ENCODE peak calls at places on chromosomes 13 and 19, in seven cellular contexts. One of them, this sample, is unnamed.

GRCh38 chr13:100473087-100473486 is 115.5 kb downstream of the GGACT start:
- DNase-seq in lower leg skin: no peak
- DNase-seq in body of pancreas: no peak
- DNase-seq in mucosa of descending colon: no peak
- DNase-seq in choroid plexus epithelial cell: peak
- DNase-seq in uterus: no peak
- DNase-seq in foreskin fibroblast: no peak
- DNase-seq in this sample: no peak

GRCh38 chr19:5128251-5128931 is 159.5 kb downstream of the KDM4B start:
- DNase-seq in lower leg skin: no peak
- DNase-seq in body of pancreas: peak
- DNase-seq in mucosa of descending colon: no peak
- DNase-seq in choroid plexus epithelial cell: peak
- DNase-seq in uterus: peak
- DNase-seq in foreskin fibroblast: peak
- DNase-seq in this sample: peak

GRCh38 chr13:73861136-73861535 is 273.1 kb downstream of the KLF12 start:
- DNase-seq in lower leg skin: no peak
- DNase-seq in body of pancreas: no peak
- DNase-seq in mucosa of descending colon: no peak
- DNase-seq in choroid plexus epithelial cell: no peak
- DNase-seq in uterus: no peak
- DNase-seq in foreskin fibroblast: no peak
- DNase-seq in this sample: no peak

GRCh38 chr13:20570540-20570939 is 3.6 kb downstream of the IFT88 start:
- DNase-seq in lower leg skin: no peak
- DNase-seq in body of pancreas: no peak
- DNase-seq in mucosa of descending colon: no peak
- DNase-seq in choroid plexus epithelial cell: peak
- DNase-seq in uterus: no peak
- DNase-seq in foreskin fibroblast: peak
- DNase-seq in this sample: peak

GRCh38 chr19:6223461-6224307 is 56.1 kb downstream of the MLLT1 start:
- DNase-seq in lower leg skin: peak
- DNase-seq in body of pancreas: peak
- DNase-seq in mucosa of descending colon: no peak
- DNase-seq in choroid plexus epithelial cell: no peak
- DNase-seq in uterus: no peak
- DNase-seq in foreskin fibroblast: no peak
- DNase-seq in this sample: no peak

GRCh38 chr19:4069331-4069959 is 2.7 kb upstream of the ZBTB7A start:
- DNase-seq in lower leg skin: no peak
- DNase-seq in body of pancreas: no peak
- DNase-seq in mucosa of descending colon: peak
- DNase-seq in choroid plexus epithelial cell: no peak
- DNase-seq in uterus: no peak
- DNase-seq in foreskin fibroblast: no peak
- DNase-seq in this sample: no peak

GRCh38 chr19:5515737-5516136 is 52.0 kb downstream of the TINCR start:
- DNase-seq in lower leg skin: no peak
- DNase-seq in body of pancreas: no peak
- DNase-seq in mucosa of descending colon: no peak
- DNase-seq in choroid plexus epithelial cell: no peak
- DNase-seq in uterus: no peak
- DNase-seq in foreskin fibroblast: no peak
- DNase-seq in this sample: no peak

GRCh38 chr13:51814825-51815650 is 11.1 kb upstream of the DHRS12 start:
- DNase-seq in lower leg skin: no peak
- DNase-seq in body of pancreas: peak
- DNase-seq in mucosa of descending colon: peak
- DNase-seq in choroid plexus epithelial cell: peak
- DNase-seq in uterus: peak
- DNase-seq in foreskin fibroblast: no peak
- DNase-seq in this sample: peak

GRCh38 chr19:4555657-4556561 is 3.6 kb downstream of the SEMA6B start:
- DNase-seq in lower leg skin: no peak
- DNase-seq in body of pancreas: no peak
- DNase-seq in mucosa of descending colon: peak
- DNase-seq in choroid plexus epithelial cell: no peak
- DNase-seq in uterus: no peak
- DNase-seq in foreskin fibroblast: no peak
- DNase-seq in this sample: no peak

GRCh38 chr19:21610787-21611186 is 105.4 kb downstream of the ZNF429 start:
- DNase-seq in lower leg skin: no peak
- DNase-seq in body of pancreas: no peak
- DNase-seq in mucosa of descending colon: no peak
- DNase-seq in choroid plexus epithelial cell: no peak
- DNase-seq in uterus: no peak
- DNase-seq in foreskin fibroblast: no peak
- DNase-seq in this sample: no peak

GRCh38 chr19:31436121-31436776 is 87.0 kb upstream of the TSHZ3 start:
- DNase-seq in lower leg skin: no peak
- DNase-seq in body of pancreas: no peak
- DNase-seq in mucosa of descending colon: no peak
- DNase-seq in choroid plexus epithelial cell: peak
- DNase-seq in uterus: no peak
- DNase-seq in foreskin fibroblast: no peak
- DNase-seq in this sample: no peak

GRCh38 chr19:51921949-51922348 is 5.3 kb upstream of the ZNF613 start:
- DNase-seq in lower leg skin: no peak
- DNase-seq in body of pancreas: no peak
- DNase-seq in mucosa of descending colon: no peak
- DNase-seq in choroid plexus epithelial cell: no peak
- DNase-seq in uterus: no peak
- DNase-seq in foreskin fibroblast: no peak
- DNase-seq in this sample: no peak

GRCh38 chr19:10881403-10882107 is 10.2 kb downstream of the CARM1 start:
- DNase-seq in lower leg skin: no peak
- DNase-seq in body of pancreas: no peak
- DNase-seq in mucosa of descending colon: no peak
- DNase-seq in choroid plexus epithelial cell: no peak
- DNase-seq in uterus: no peak
- DNase-seq in foreskin fibroblast: no peak
- DNase-seq in this sample: no peak

GRCh38 chr19:35013047-35013819 is 13.1 kb downstream of the GRAMD1A start:
- DNase-seq in lower leg skin: peak
- DNase-seq in body of pancreas: peak
- DNase-seq in mucosa of descending colon: peak
- DNase-seq in choroid plexus epithelial cell: peak
- DNase-seq in uterus: peak
- DNase-seq in foreskin fibroblast: no peak
- DNase-seq in this sample: peak

GRCh38 chr13:77579971-77580370 is 44.5 kb downstream of the SCEL start:
- DNase-seq in lower leg skin: no peak
- DNase-seq in body of pancreas: no peak
- DNase-seq in mucosa of descending colon: no peak
- DNase-seq in choroid plexus epithelial cell: no peak
- DNase-seq in uterus: no peak
- DNase-seq in foreskin fibroblast: no peak
- DNase-seq in this sample: no peak

GRCh38 chr19:16564842-16565241 is 7.4 kb downstream of the SLC35E1 start:
- DNase-seq in lower leg skin: no peak
- DNase-seq in body of pancreas: peak
- DNase-seq in mucosa of descending colon: no peak
- DNase-seq in choroid plexus epithelial cell: no peak
- DNase-seq in uterus: no peak
- DNase-seq in foreskin fibroblast: no peak
- DNase-seq in this sample: no peak
- TF ChIP-seq CTCF in lower leg skin: no peak
- TF ChIP-seq CTCF in body of pancreas: no peak
- TF ChIP-seq CTCF in mucosa of descending colon: no peak
- TF ChIP-seq CTCF in choroid plexus epithelial cell: no peak
- TF ChIP-seq CTCF in uterus: no peak
- TF ChIP-seq CTCF in foreskin fibroblast: no peak
- TF ChIP-seq CTCF in this sample: no peak

GRCh38 chr19:42252365-42253244 is 2.3 kb downstream of the ERF start:
- DNase-seq in lower leg skin: peak
- DNase-seq in body of pancreas: peak
- DNase-seq in mucosa of descending colon: no peak
- DNase-seq in choroid plexus epithelial cell: peak
- DNase-seq in uterus: peak
- DNase-seq in foreskin fibroblast: peak
- DNase-seq in this sample: peak

GRCh38 chr19:42250249-42250665 is 4.7 kb downstream of the ERF start:
- DNase-seq in lower leg skin: peak
- DNase-seq in body of pancreas: no peak
- DNase-seq in mucosa of descending colon: no peak
- DNase-seq in choroid plexus epithelial cell: no peak
- DNase-seq in uterus: peak
- DNase-seq in foreskin fibroblast: no peak
- DNase-seq in this sample: no peak

GRCh38 chr19:42250666-42251531 is 4.0 kb downstream of the ERF start:
- DNase-seq in lower leg skin: no peak
- DNase-seq in body of pancreas: no peak
- DNase-seq in mucosa of descending colon: no peak
- DNase-seq in choroid plexus epithelial cell: no peak
- DNase-seq in uterus: peak
- DNase-seq in foreskin fibroblast: no peak
- DNase-seq in this sample: peak

GRCh38 chr19:42249769-42250168 is 5.2 kb downstream of the ERF start:
- DNase-seq in lower leg skin: no peak
- DNase-seq in body of pancreas: no peak
- DNase-seq in mucosa of descending colon: no peak
- DNase-seq in choroid plexus epithelial cell: no peak
- DNase-seq in uterus: no peak
- DNase-seq in foreskin fibroblast: no peak
- DNase-seq in this sample: no peak

DNA sequence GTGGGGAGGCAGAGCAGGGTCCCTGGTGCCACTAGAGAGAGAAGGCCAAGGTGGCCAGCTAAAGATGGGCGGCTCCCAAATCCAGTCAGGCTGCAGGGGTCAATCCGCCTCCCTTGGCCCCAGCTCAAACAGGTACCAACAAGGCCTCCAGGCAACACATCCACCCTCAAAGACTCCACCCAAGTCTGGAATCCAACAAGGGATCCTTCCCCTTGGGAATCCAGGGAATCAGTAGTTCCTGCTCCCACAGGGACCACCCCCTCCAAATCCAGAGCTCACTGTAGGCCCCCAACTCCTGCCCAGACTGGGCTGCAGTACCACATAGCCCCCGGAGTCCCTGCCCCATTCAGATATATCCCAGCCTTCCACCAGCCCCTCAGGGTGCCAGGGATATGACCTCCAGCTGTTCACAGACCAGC is 3.3 kb downstream of the ERF start:
- DNase-seq in lower leg skin: no peak
- DNase-seq in body of pancreas: no peak
- DNase-seq in mucosa of descending colon: no peak
- DNase-seq in choroid plexus epithelial cell: no peak
- DNase-seq in uterus: peak
- DNase-seq in foreskin fibroblast: no peak
- DNase-seq in this sample: no peak
- H3K4me3 ChIP-seq in lower leg skin: no peak
- H3K4me3 ChIP-seq in body of pancreas: no peak
- H3K4me3 ChIP-seq in mucosa of descending colon: no peak
- H3K4me3 ChIP-seq in choroid plexus epithelial cell: no peak
- H3K4me3 ChIP-seq in uterus: no peak
- H3K4me3 ChIP-seq in foreskin fibroblast: peak
- H3K4me3 ChIP-seq in this sample: peak

GRCh38 chr19:49019242-49019932 is 2.5 kb upstream of the LHB start:
- DNase-seq in lower leg skin: peak
- DNase-seq in body of pancreas: peak
- DNase-seq in mucosa of descending colon: peak
- DNase-seq in choroid plexus epithelial cell: peak
- DNase-seq in uterus: peak
- DNase-seq in foreskin fibroblast: peak
- DNase-seq in this sample: no peak
- TF ChIP-seq CTCF in lower leg skin: no peak
- TF ChIP-seq CTCF in body of pancreas: no peak
- TF ChIP-seq CTCF in mucosa of descending colon: no peak
- TF ChIP-seq CTCF in choroid plexus epithelial cell: no peak
- TF ChIP-seq CTCF in uterus: no peak
- TF ChIP-seq CTCF in foreskin fibroblast: no peak
- TF ChIP-seq CTCF in this sample: peak

GRCh38 chr19:12996542-12997094 is 1.3 kb downstream of the NFIX start:
- DNase-seq in lower leg skin: peak
- DNase-seq in body of pancreas: peak
- DNase-seq in mucosa of descending colon: no peak
- DNase-seq in choroid plexus epithelial cell: no peak
- DNase-seq in uterus: no peak
- DNase-seq in foreskin fibroblast: peak
- DNase-seq in this sample: peak
- H3K4me3 ChIP-seq in lower leg skin: peak
- H3K4me3 ChIP-seq in body of pancreas: peak
- H3K4me3 ChIP-seq in mucosa of descending colon: peak
- H3K4me3 ChIP-seq in choroid plexus epithelial cell: peak
- H3K4me3 ChIP-seq in uterus: peak
- H3K4me3 ChIP-seq in foreskin fibroblast: peak
- H3K4me3 ChIP-seq in this sample: peak

GRCh38 chr19:8321760-8322637 is 703 bp downstream of the RPS28 start:
- DNase-seq in lower leg skin: no peak
- DNase-seq in body of pancreas: no peak
- DNase-seq in mucosa of descending colon: no peak
- DNase-seq in choroid plexus epithelial cell: no peak
- DNase-seq in uterus: no peak
- DNase-seq in foreskin fibroblast: no peak
- DNase-seq in this sample: no peak

GRCh38 chr19:8320564-8321066 is 560 bp downstream of the NDUFA7 start:
- DNase-seq in lower leg skin: no peak
- DNase-seq in body of pancreas: no peak
- DNase-seq in mucosa of descending colon: peak
- DNase-seq in choroid plexus epithelial cell: no peak
- DNase-seq in uterus: no peak
- DNase-seq in foreskin fibroblast: no peak
- DNase-seq in this sample: no peak

GRCh38 chr19:8322638-8322997 is 1.3 kb downstream of the RPS28 start:
- DNase-seq in lower leg skin: no peak
- DNase-seq in body of pancreas: no peak
- DNase-seq in mucosa of descending colon: no peak
- DNase-seq in choroid plexus epithelial cell: no peak
- DNase-seq in uterus: no peak
- DNase-seq in foreskin fibroblast: no peak
- DNase-seq in this sample: no peak

GRCh38 chr19:8319807-8320520 is 1.2 kb downstream of the NDUFA7 start:
- DNase-seq in lower leg skin: no peak
- DNase-seq in body of pancreas: no peak
- DNase-seq in mucosa of descending colon: no peak
- DNase-seq in choroid plexus epithelial cell: no peak
- DNase-seq in uterus: no peak
- DNase-seq in foreskin fibroblast: no peak
- DNase-seq in this sample: no peak

GRCh38 chr19:8321067-8321759 is at the start of the genes NDUFA7 and RPS28:
- DNase-seq in lower leg skin: peak
- DNase-seq in body of pancreas: peak
- DNase-seq in mucosa of descending colon: peak
- DNase-seq in choroid plexus epithelial cell: peak
- DNase-seq in uterus: peak
- DNase-seq in foreskin fibroblast: peak
- DNase-seq in this sample: peak
- TF ChIP-seq CTCF in lower leg skin: no peak
- TF ChIP-seq CTCF in body of pancreas: no peak
- TF ChIP-seq CTCF in mucosa of descending colon: no peak
- TF ChIP-seq CTCF in choroid plexus epithelial cell: no peak
- TF ChIP-seq CTCF in uterus: peak
- TF ChIP-seq CTCF in foreskin fibroblast: peak
- TF ChIP-seq CTCF in this sample: peak

This sample was measured in fibroblast of pulmonary artery.